ENCODE peak calls at places on chromosome 21, in nine cellular contexts. One of them, this sample, is unnamed.

GRCh38 chr21:45073301-45074047 is 906 bp upstream of the ADARB1 start:
- DNase-seq in brain microvascular endothelial cell: peak
- DNase-seq in iris pigment epithelial cell: peak
- DNase-seq in T-helper 9 cell: no peak
- DNase-seq in occipital lobe: no peak
- DNase-seq in stimulated activated CD8-positive, alpha-beta memory T cell treated with anti-CD3 and anti-CD28 coated beads, Interleukin-7, amount 100 ng/mL, for 4 hours: no peak
- DNase-seq in RWPE1: peak
- DNase-seq in HEK293T: peak
- DNase-seq in stimulated activated CD4-positive, alpha-beta T cell treated with anti-CD3 and anti-CD28 coated beads, Interleukin-4, amount 100 ng/mL, for 24 hours: no peak
- DNase-seq in this sample: no peak

GRCh38 chr21:26389971-26390641 is 183.0 kb downstream of the CYYR1 start:
- DNase-seq in brain microvascular endothelial cell: peak
- DNase-seq in occipital lobe: peak
- DNase-seq in iris pigment epithelial cell: peak
- DNase-seq in T-helper 9 cell: no peak
- DNase-seq in stimulated activated CD4-positive, alpha-beta T cell treated with anti-CD3 and anti-CD28 coated beads, Interleukin-4, amount 100 ng/mL, for 24 hours: no peak
- DNase-seq in RWPE1: peak
- DNase-seq in stimulated activated CD8-positive, alpha-beta memory T cell treated with anti-CD3 and anti-CD28 coated beads, Interleukin-7, amount 100 ng/mL, for 4 hours: no peak
- DNase-seq in HEK293T: no peak
- DNase-seq in this sample: no peak

GRCh38 chr21:39004776-39005605 is 178.3 kb downstream of the PSMG1 start:
- DNase-seq in iris pigment epithelial cell: peak
- DNase-seq in brain microvascular endothelial cell: no peak
- DNase-seq in stimulated activated CD8-positive, alpha-beta memory T cell treated with anti-CD3 and anti-CD28 coated beads, Interleukin-7, amount 100 ng/mL, for 4 hours: no peak
- DNase-seq in RWPE1: no peak
- DNase-seq in occipital lobe: no peak
- DNase-seq in HEK293T: no peak
- DNase-seq in stimulated activated CD4-positive, alpha-beta T cell treated with anti-CD3 and anti-CD28 coated beads, Interleukin-4, amount 100 ng/mL, for 24 hours: no peak
- DNase-seq in T-helper 9 cell: no peak
- DNase-seq in this sample: no peak

GRCh38 chr21:45264146-45264918 is 23.4 kb downstream of the POFUT2 start:
- DNase-seq in stimulated activated CD4-positive, alpha-beta T cell treated with anti-CD3 and anti-CD28 coated beads, Interleukin-4, amount 100 ng/mL, for 24 hours: no peak
- DNase-seq in iris pigment epithelial cell: no peak
- DNase-seq in occipital lobe: no peak
- DNase-seq in stimulated activated CD8-positive, alpha-beta memory T cell treated with anti-CD3 and anti-CD28 coated beads, Interleukin-7, amount 100 ng/mL, for 4 hours: no peak
- DNase-seq in HEK293T: no peak
- DNase-seq in RWPE1: no peak
- DNase-seq in T-helper 9 cell: no peak
- DNase-seq in brain microvascular endothelial cell: no peak
- DNase-seq in this sample: no peak

GRCh38 chr21:31204801-31205200 is 139.3 kb downstream of the TIAM1 start:
- DNase-seq in iris pigment epithelial cell: no peak
- DNase-seq in HEK293T: no peak
- DNase-seq in T-helper 9 cell: no peak
- DNase-seq in RWPE1: no peak
- DNase-seq in brain microvascular endothelial cell: no peak
- DNase-seq in occipital lobe: no peak
- DNase-seq in stimulated activated CD4-positive, alpha-beta T cell treated with anti-CD3 and anti-CD28 coated beads, Interleukin-4, amount 100 ng/mL, for 24 hours: no peak
- DNase-seq in stimulated activated CD8-positive, alpha-beta memory T cell treated with anti-CD3 and anti-CD28 coated beads, Interleukin-7, amount 100 ng/mL, for 4 hours: no peak
- DNase-seq in this sample: no peak

GRCh38 chr21:38774586-38775285 is 31.0 kb upstream of the ETS2 start:
- DNase-seq in HEK293T: no peak
- DNase-seq in stimulated activated CD4-positive, alpha-beta T cell treated with anti-CD3 and anti-CD28 coated beads, Interleukin-4, amount 100 ng/mL, for 24 hours: no peak
- DNase-seq in RWPE1: no peak
- DNase-seq in T-helper 9 cell: no peak
- DNase-seq in stimulated activated CD8-positive, alpha-beta memory T cell treated with anti-CD3 and anti-CD28 coated beads, Interleukin-7, amount 100 ng/mL, for 4 hours: no peak
- DNase-seq in brain microvascular endothelial cell: no peak
- DNase-seq in occipital lobe: no peak
- DNase-seq in iris pigment epithelial cell: no peak
- DNase-seq in this sample: no peak

GRCh38 chr21:32193066-32193465 is 85.8 kb downstream of the MIS18A start:
- DNase-seq in HEK293T: no peak
- DNase-seq in RWPE1: no peak
- DNase-seq in stimulated activated CD4-positive, alpha-beta T cell treated with anti-CD3 and anti-CD28 coated beads, Interleukin-4, amount 100 ng/mL, for 24 hours: no peak
- DNase-seq in iris pigment epithelial cell: no peak
- DNase-seq in brain microvascular endothelial cell: no peak
- DNase-seq in occipital lobe: no peak
- DNase-seq in stimulated activated CD8-positive, alpha-beta memory T cell treated with anti-CD3 and anti-CD28 coated beads, Interleukin-7, amount 100 ng/mL, for 4 hours: no peak
- DNase-seq in T-helper 9 cell: no peak
- DNase-seq in this sample: no peak

GRCh38 chr21:16597768-16598167 is 868.0 kb downstream of the USP25 start:
- DNase-seq in stimulated activated CD8-positive, alpha-beta memory T cell treated with anti-CD3 and anti-CD28 coated beads, Interleukin-7, amount 100 ng/mL, for 4 hours: no peak
- DNase-seq in brain microvascular endothelial cell: no peak
- DNase-seq in T-helper 9 cell: no peak
- DNase-seq in iris pigment epithelial cell: no peak
- DNase-seq in HEK293T: no peak
- DNase-seq in stimulated activated CD4-positive, alpha-beta T cell treated with anti-CD3 and anti-CD28 coated beads, Interleukin-4, amount 100 ng/mL, for 24 hours: no peak
- DNase-seq in RWPE1: no peak
- DNase-seq in occipital lobe: no peak
- DNase-seq in this sample: no peak

GRCh38 chr21:35102488-35103407 is 53.6 kb upstream of the RUNX1 start:
- DNase-seq in HEK293T: no peak
- DNase-seq in T-helper 9 cell: peak
- DNase-seq in iris pigment epithelial cell: peak
- DNase-seq in brain microvascular endothelial cell: peak
- DNase-seq in stimulated activated CD4-positive, alpha-beta T cell treated with anti-CD3 and anti-CD28 coated beads, Interleukin-4, amount 100 ng/mL, for 24 hours: peak
- DNase-seq in RWPE1: no peak
- DNase-seq in stimulated activated CD8-positive, alpha-beta memory T cell treated with anti-CD3 and anti-CD28 coated beads, Interleukin-7, amount 100 ng/mL, for 4 hours: peak
- DNase-seq in occipital lobe: no peak
- DNase-seq in this sample: peak

GRCh38 chr21:32949701-32950100 is 76.0 kb upstream of the OLIG2 start:
- DNase-seq in RWPE1: no peak
- DNase-seq in occipital lobe: no peak
- DNase-seq in stimulated activated CD8-positive, alpha-beta memory T cell treated with anti-CD3 and anti-CD28 coated beads, Interleukin-7, amount 100 ng/mL, for 4 hours: no peak
- DNase-seq in stimulated activated CD4-positive, alpha-beta T cell treated with anti-CD3 and anti-CD28 coated beads, Interleukin-4, amount 100 ng/mL, for 24 hours: no peak
- DNase-seq in T-helper 9 cell: no peak
- DNase-seq in iris pigment epithelial cell: no peak
- DNase-seq in HEK293T: no peak
- DNase-seq in brain microvascular endothelial cell: no peak
- DNase-seq in this sample: no peak

GRCh38 chr21:44089001-44089911 is 17.9 kb upstream of the PWP2 start:
- DNase-seq in iris pigment epithelial cell: no peak
- DNase-seq in stimulated activated CD4-positive, alpha-beta T cell treated with anti-CD3 and anti-CD28 coated beads, Interleukin-4, amount 100 ng/mL, for 24 hours: peak
- DNase-seq in brain microvascular endothelial cell: no peak
- DNase-seq in occipital lobe: no peak
- DNase-seq in T-helper 9 cell: peak
- DNase-seq in HEK293T: no peak
- DNase-seq in stimulated activated CD8-positive, alpha-beta memory T cell treated with anti-CD3 and anti-CD28 coated beads, Interleukin-7, amount 100 ng/mL, for 4 hours: no peak
- DNase-seq in RWPE1: no peak
- DNase-seq in this sample: peak

GRCh38 chr21:32925098-32925497 is 100.6 kb upstream of the OLIG2 start:
- DNase-seq in T-helper 9 cell: no peak
- DNase-seq in brain microvascular endothelial cell: no peak
- DNase-seq in HEK293T: no peak
- DNase-seq in iris pigment epithelial cell: no peak
- DNase-seq in stimulated activated CD8-positive, alpha-beta memory T cell treated with anti-CD3 and anti-CD28 coated beads, Interleukin-7, amount 100 ng/mL, for 4 hours: no peak
- DNase-seq in RWPE1: no peak
- DNase-seq in occipital lobe: no peak
- DNase-seq in stimulated activated CD4-positive, alpha-beta T cell treated with anti-CD3 and anti-CD28 coated beads, Interleukin-4, amount 100 ng/mL, for 24 hours: no peak
- DNase-seq in this sample: no peak

GRCh38 chr21:38819051-38819718 is 13.5 kb downstream of the ETS2 start:
- DNase-seq in iris pigment epithelial cell: no peak
- DNase-seq in HEK293T: no peak
- DNase-seq in RWPE1: no peak
- DNase-seq in stimulated activated CD8-positive, alpha-beta memory T cell treated with anti-CD3 and anti-CD28 coated beads, Interleukin-7, amount 100 ng/mL, for 4 hours: no peak
- DNase-seq in stimulated activated CD4-positive, alpha-beta T cell treated with anti-CD3 and anti-CD28 coated beads, Interleukin-4, amount 100 ng/mL, for 24 hours: no peak
- DNase-seq in brain microvascular endothelial cell: no peak
- DNase-seq in occipital lobe: no peak
- DNase-seq in T-helper 9 cell: no peak
- DNase-seq in this sample: no peak

GRCh38 chr21:17925000-17925610 is 105.9 kb upstream of the C21orf91 start:
- DNase-seq in stimulated activated CD4-positive, alpha-beta T cell treated with anti-CD3 and anti-CD28 coated beads, Interleukin-4, amount 100 ng/mL, for 24 hours: peak
- DNase-seq in T-helper 9 cell: peak
- DNase-seq in occipital lobe: no peak
- DNase-seq in iris pigment epithelial cell: peak
- DNase-seq in RWPE1: peak
- DNase-seq in stimulated activated CD8-positive, alpha-beta memory T cell treated with anti-CD3 and anti-CD28 coated beads, Interleukin-7, amount 100 ng/mL, for 4 hours: peak
- DNase-seq in brain microvascular endothelial cell: peak
- DNase-seq in HEK293T: peak
- DNase-seq in this sample: peak

GRCh38 chr21:28834335-28835238 is 158.1 kb downstream of the LTN1 start:
- DNase-seq in T-helper 9 cell: no peak
- DNase-seq in iris pigment epithelial cell: no peak
- DNase-seq in RWPE1: no peak
- DNase-seq in stimulated activated CD8-positive, alpha-beta memory T cell treated with anti-CD3 and anti-CD28 coated beads, Interleukin-7, amount 100 ng/mL, for 4 hours: no peak
- DNase-seq in brain microvascular endothelial cell: no peak
- DNase-seq in occipital lobe: no peak
- DNase-seq in HEK293T: no peak
- DNase-seq in stimulated activated CD4-positive, alpha-beta T cell treated with anti-CD3 and anti-CD28 coated beads, Interleukin-4, amount 100 ng/mL, for 24 hours: no peak
- DNase-seq in this sample: no peak

GRCh38 chr21:36783612-36784383 is 84.9 kb downstream of the SIM2 start:
- DNase-seq in HEK293T: no peak
- DNase-seq in iris pigment epithelial cell: peak
- DNase-seq in occipital lobe: no peak
- DNase-seq in stimulated activated CD4-positive, alpha-beta T cell treated with anti-CD3 and anti-CD28 coated beads, Interleukin-4, amount 100 ng/mL, for 24 hours: no peak
- DNase-seq in brain microvascular endothelial cell: peak
- DNase-seq in RWPE1: peak
- DNase-seq in stimulated activated CD8-positive, alpha-beta memory T cell treated with anti-CD3 and anti-CD28 coated beads, Interleukin-7, amount 100 ng/mL, for 4 hours: no peak
- DNase-seq in T-helper 9 cell: no peak
- DNase-seq in this sample: no peak